ENCODE peak calls at places on chromosomes 12 and 14, in nine cellular contexts. V is GM12878; G is mammary epithelial cell; Z is tibial nerve; M is spleen; Y is A549; A is CD8-positive, alpha-beta memory T cell; H is RWPE1; F is uterus. B is an unnamed sample.

GRCh38 chr12:100141666-100141997 is 1.0 kb downstream of the BLTP3B start:
- DNase-seq in V (no peak), H (peak), F (peak), Z (no peak), A (no peak), G (peak), M (no peak), Y (no peak), B (no peak)

GRCh38 chr14:35750202-35750904 is 58.7 kb downstream of the RALGAPA1 start:
- DNase-seq in Y (no peak), Z (no peak), V (no peak), H (no peak), M (no peak), G (peak), A (no peak), F (no peak), B (no peak)

GRCh38 chr14:98501836-98502235 is 770.2 kb downstream of the BCL11B start:
- DNase-seq in H (no peak), A (no peak), V (no peak), G (no peak), Y (no peak), M (no peak), Z (no peak), F (no peak), B (no peak)

GRCh38 chr14:92551066-92551841 is 37.7 kb downstream of the RIN3 start:
- DNase-seq in Y (no peak), Z (no peak), M (no peak), V (peak), H (no peak), F (no peak), A (peak), G (no peak), B (no peak)

GRCh38 chr12:29733060-29733459 is 50.7 kb downstream of the TMTC1 start:
- DNase-seq in F (no peak), V (no peak), H (no peak), G (peak), Z (no peak), Y (no peak), A (no peak), M (no peak), B (peak)

GRCh38 chr14:87966816-87967215 is 26.2 kb downstream of the GALC start:
- DNase-seq in G (peak), M (no peak), F (no peak), Y (no peak), A (no peak), Z (no peak), V (no peak), H (peak), B (no peak)

GRCh38 chr12:93502802-93503623 is 35.7 kb downstream of the MRPL42 start:
- DNase-seq in Y (no peak), V (no peak), A (peak), Z (no peak), M (no peak), F (peak), G (peak), H (peak), B (no peak)

GRCh38 chr14:24381363-24382102 is 13.5 kb downstream of the NFATC4 start:
- DNase-seq in H (no peak), G (no peak), V (no peak), M (no peak), A (no peak), Y (no peak), F (no peak), Z (no peak), B (no peak)

GRCh38 chr12:104742551-104742961 is 215.5 kb downstream of the SLC41A2 start:
- DNase-seq in Y (no peak), M (no peak), Z (no peak), G (no peak), H (no peak), V (no peak), A (no peak), F (no peak), B (peak)

GRCh38 chr12:1851126-1851791 is 30.9 kb downstream of the LRTM2 start:
- DNase-seq in Z (no peak), V (no peak), G (peak), Y (no peak), M (no peak), F (no peak), A (no peak), H (peak), B (no peak)

GRCh38 chr12:108798551-108799221 is 58.7 kb downstream of the SSH1 start:
- DNase-seq in F (peak), Z (no peak), M (peak), Y (no peak), A (no peak), H (no peak), V (no peak), G (peak), B (peak)

GRCh38 chr12:116480210-116480818 is 78.9 kb upstream of the MAP1LC3B2 start:
- DNase-seq in F (no peak), M (no peak), G (peak), H (no peak), V (no peak), Y (no peak), A (no peak), Z (no peak), B (no peak)

GRCh38 chr14:28142400-28143015 is 624.1 kb upstream of the FOXG1 start:
- DNase-seq in G (no peak), F (no peak), A (no peak), Z (no peak), H (peak), Y (no peak), V (no peak), M (no peak), B (no peak)

GRCh38 chr14:79161576-79161975 is 991.4 kb downstream of the NRXN3 start:
- DNase-seq in G (peak), A (no peak), V (no peak), F (no peak), H (no peak), M (no peak), Y (no peak), Z (no peak), B (no peak)

GRCh38 chr12:124567035-124567672 is at the start of gene NCOR2:
- DNase-seq in Z (no peak), A (peak), V (no peak), H (no peak), Y (no peak), G (no peak), M (peak), F (no peak), B (no peak)

GRCh38 chr14:62546862-62547474 is 498.3 kb downstream of the KCNH5 start:
- DNase-seq in A (no peak), V (no peak), Z (no peak), F (no peak), H (no peak), M (no peak), G (peak), Y (no peak), B (no peak)

GRCh38 chr14:54172562-54172961 is 215.9 kb upstream of the BMP4 start:
- DNase-seq in H (no peak), V (no peak), Y (no peak), Z (no peak), F (no peak), M (no peak), A (no peak), G (no peak), B (no peak)

GRCh38 chr14:99191663-99192621 is 80.1 kb downstream of the BCL11B start:
- DNase-seq in Y (no peak), H (peak), G (peak), F (peak), M (peak), V (no peak), Z (no peak), A (peak), B (no peak)

GRCh38 chr14:22887990-22888378 is 5.0 kb downstream of the REM2 start:
- DNase-seq in Z (no peak), G (no peak), F (no peak), M (peak), H (no peak), A (no peak), V (peak), Y (no peak), B (peak)

GRCh38 chr14:61477845-61478438 is 156.6 kb downstream of the PRKCH start:
- DNase-seq in V (no peak), A (no peak), Z (no peak), F (peak), G (peak), Y (no peak), M (peak), H (no peak), B (no peak)

GRCh38 chr12:70733385-70733784 is 96.2 kb upstream of the PTPRB start:
- DNase-seq in G (peak), H (peak), A (no peak), Z (no peak), Y (peak), F (no peak), V (peak), M (no peak), B (peak)

GRCh38 chr14:105857223-105857815 is 330.9 kb downstream of the TMEM121 start:
- DNase-seq in Y (no peak), F (no peak), H (no peak), A (peak), V (no peak), G (no peak), M (peak), Z (peak), B (no peak)

GRCh38 chr12:93853698-93854478 is 176.7 kb downstream of the CRADD start:
- DNase-seq in A (no peak), M (no peak), H (no peak), Z (no peak), V (no peak), F (no peak), G (no peak), Y (no peak), B (no peak)

GRCh38 chr12:96399081-96399918 is 939 bp downstream of the CDK17 start:
- DNase-seq in H (peak), V (peak), F (peak), G (peak), A (peak), Z (peak), Y (peak), M (peak), B (peak)

GRCh38 chr12:96396209-96396608 is 4.0 kb downstream of the CDK17 start:
- DNase-seq in M (no peak), Z (no peak), A (no peak), V (no peak), F (no peak), H (no peak), Y (no peak), G (no peak), B (no peak)

GRCh38 chr12:96398422-96399080 is 1.7 kb downstream of the CDK17 start:
- DNase-seq in Y (no peak), A (no peak), M (no peak), F (no peak), Z (no peak), G (no peak), V (no peak), H (no peak), B (no peak)

GRCh38 chr12:96396914-96397313 is 3.3 kb downstream of the CDK17 start:
- DNase-seq in G (no peak), V (no peak), A (no peak), Z (no peak), M (no peak), F (no peak), H (no peak), Y (no peak), B (no peak)

GRCh38 chr12:96397756-96398421 is 2.4 kb downstream of the CDK17 start:
- DNase-seq in M (no peak), F (no peak), Y (no peak), H (no peak), Z (no peak), A (no peak), G (no peak), V (no peak), B (no peak)
- H3K27ac ChIP-seq in M (peak), F (peak), Y (no peak), H (no peak), Z (peak), A (peak), G (peak), V (peak), B (peak)

DNA sequence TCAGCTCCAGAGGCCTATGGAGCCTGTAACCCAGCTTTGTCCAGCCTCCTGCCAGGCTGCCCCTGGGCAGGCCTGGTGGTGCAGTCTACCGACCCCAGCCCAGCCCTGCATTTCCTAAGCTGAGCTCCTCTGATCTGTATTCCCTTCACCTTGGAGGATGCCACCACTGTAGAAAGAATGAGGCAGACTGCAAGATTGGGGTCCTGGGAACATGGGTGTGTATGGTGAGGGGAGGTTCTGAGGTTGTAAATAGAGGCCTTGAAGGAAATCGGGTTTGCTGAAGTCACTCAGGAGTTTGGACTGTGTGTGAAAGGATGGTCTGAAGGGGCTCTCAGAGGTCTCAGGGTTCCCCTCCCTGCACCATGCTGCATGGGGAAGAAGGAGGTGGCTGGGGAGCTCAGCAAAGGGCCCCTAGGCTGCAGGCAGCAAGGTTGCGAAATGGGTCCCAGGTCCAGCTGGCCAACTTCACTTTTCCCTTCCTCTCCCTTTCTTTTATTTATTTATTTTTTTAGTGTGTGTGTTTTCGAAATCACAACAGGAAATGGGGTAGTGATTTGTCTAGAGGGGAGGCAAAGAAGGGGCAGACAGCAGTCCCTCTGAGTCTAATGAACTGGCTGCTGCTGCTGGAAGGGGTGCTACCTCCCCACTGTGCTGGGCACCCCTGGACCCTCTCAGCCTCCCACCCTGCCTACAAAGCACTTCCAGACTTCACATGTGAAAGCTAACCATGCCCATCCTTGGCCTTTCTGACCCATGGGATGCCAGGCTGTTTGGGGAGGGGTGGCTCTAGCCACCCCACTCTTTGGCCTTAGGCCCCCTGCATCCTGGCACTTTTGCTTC is 1.3 kb upstream of the LRP1-AS start:
- DNase-seq in G (no peak), V (no peak), H (no peak), F (peak), Y (no peak), A (no peak), M (no peak), Z (no peak), B (no peak)
- H3K27ac ChIP-seq in G (no peak), V (no peak), H (peak), F (peak), Y (peak), A (no peak), M (peak), Z (peak), B (peak)

GRCh38 chr14:38900887-38901286 is 202.1 kb downstream of the SEC23A start:
- DNase-seq in F (no peak), V (no peak), A (no peak), Y (no peak), Z (no peak), M (no peak), G (no peak), H (no peak), B (no peak)
- H3K27ac ChIP-seq in F (no peak), V (no peak), A (no peak), Y (no peak), Z (no peak), M (no peak), G (no peak), H (no peak), B (no peak)

DNA sequence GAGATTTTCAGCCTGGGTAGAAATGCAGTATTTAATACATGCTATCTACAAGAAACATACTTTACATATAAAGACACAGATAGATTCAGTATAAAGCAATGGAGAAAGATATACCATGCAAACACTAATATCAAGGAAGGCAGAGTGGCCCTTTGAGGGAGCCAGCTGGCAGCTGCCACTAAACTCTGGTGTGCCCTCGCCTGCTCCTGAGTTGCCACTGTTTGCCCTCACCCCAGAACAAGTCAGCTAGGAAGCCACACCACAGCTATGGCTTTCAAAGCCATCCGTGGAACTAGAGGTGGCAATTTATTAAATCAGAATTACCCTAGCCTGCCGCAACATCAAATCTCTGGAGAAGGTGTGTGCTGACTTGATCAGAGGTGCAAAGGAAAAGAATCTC is 18.3 kb downstream of the PXN start:
- DNase-seq in G (no peak), Y (no peak), V (no peak), Z (no peak), A (no peak), M (no peak), F (no peak), H (no peak), B (no peak)
- H3K27ac ChIP-seq in G (peak), Y (peak), V (no peak), Z (peak), A (no peak), M (peak), F (peak), H (peak), B (no peak)

B was measured in caudate nucleus.